ENCODE peak calls at places on chromosomes 5 and 9, in nine cellular contexts. V is cerebellar cortex; F is midbrain; S is astrocyte of the spinal cord; E is CD4-positive, alpha-beta T cell; L is stimulated activated CD8-positive, alpha-beta memory T cell treated with anti-CD3 and anti-CD28 coated beads, Interleukin-7, amount 100 ng/mL, for 1 hour; O is activated gamma-delta T cell treated with Interleukin-2 at 50 U/mL for 16 hours; T is HTR-8/SVneo; D is lung microvascular endothelial cell. P is an unnamed sample.
A peak's percentile ranks its signal among the peaks of the same experiment; 100 is the strongest.

GRCh38 chr5:88145205-88145602 is 123.4 kb downstream of the TMEM161B start:
- DNase-seq in E (no peak), T (no peak), S (peak; percentile 2), D (no peak), O (no peak), V (no peak), F (no peak), L (no peak), P (no peak)

GRCh38 chr9:4774209-4774608 is 18.5 kb upstream of the RCL1 start:
- DNase-seq in O (no peak), E (no peak), S (no peak), V (no peak), D (no peak), F (no peak), T (no peak), L (no peak), P (no peak)

GRCh38 chr9:79026311-79026710 is 545.5 kb upstream of the TLE4 start:
- DNase-seq in D (no peak), L (no peak), T (no peak), E (no peak), S (peak; percentile 6), O (no peak), F (no peak), V (no peak), P (no peak)

GRCh38 chr5:151885138-151885908 is 39.3 kb downstream of the GLRA1 start:
- DNase-seq in F (no peak), S (no peak), O (no peak), T (no peak), V (no peak), D (no peak), L (no peak), E (no peak), P (no peak)

GRCh38 chr9:111597852-111598729 is 1.4 kb downstream of the PTGR1 start:
- DNase-seq in E (peak; percentile 50), F (peak; percentile 38), T (peak; percentile 62), L (no peak), S (peak; percentile 77), V (peak; percentile 82), D (peak; percentile 84), O (peak; percentile 47), P (peak; percentile 63)

GRCh38 chr9:37902804-37903580 is 935 bp downstream of the SLC25A51 start:
- DNase-seq in S (peak; percentile 47), E (no peak), F (no peak), O (no peak), L (no peak), V (peak; percentile 29), T (no peak), D (peak; percentile 47), P (no peak)

GRCh38 chr5:34535944-34536628 is 120.0 kb upstream of the RAI14 start:
- DNase-seq in L (no peak), V (no peak), F (no peak), D (no peak), E (no peak), O (no peak), S (no peak), T (no peak), P (no peak)

GRCh38 chr5:66850354-66851075 is 254.3 kb downstream of the MAST4 start:
- DNase-seq in L (no peak), O (no peak), V (no peak), S (no peak), D (peak; percentile 68), T (no peak), E (no peak), F (no peak), P (no peak)

GRCh38 chr9:131238402-131239021 is 37.8 kb downstream of the FAM78A start:
- DNase-seq in L (no peak), F (no peak), S (peak; percentile 79), E (no peak), D (peak; percentile 82), O (no peak), T (no peak), V (peak; percentile 47), P (no peak)

GRCh38 chr9:127912296-127912695 is 4.5 kb downstream of the ST6GALNAC4 start:
- DNase-seq in S (no peak), L (no peak), T (no peak), E (no peak), V (no peak), D (no peak), F (no peak), O (no peak), P (no peak)

GRCh38 chr9:37370968-37371563 is 51.4 kb upstream of the GRHPR start:
- DNase-seq in D (no peak), L (no peak), F (no peak), V (no peak), E (no peak), S (no peak), T (no peak), O (no peak), P (no peak)

GRCh38 chr9:70601000-70601929 is 186.8 kb upstream of the KLF9 start:
- DNase-seq in T (peak; percentile 81), E (no peak), S (peak; percentile 96), V (peak; percentile 98), O (no peak), L (no peak), F (peak; percentile 86), D (peak; percentile 63), P (no peak)

GRCh38 chr9:16406536-16407225 is 463.8 kb downstream of the BNC2 start:
- DNase-seq in L (no peak), D (no peak), F (no peak), T (no peak), O (no peak), S (no peak), E (no peak), V (no peak), P (no peak)

GRCh38 chr5:66742083-66742895 is 146.1 kb downstream of the MAST4 start:
- DNase-seq in E (no peak), V (peak; percentile 6), S (no peak), D (peak; percentile 4), T (no peak), L (no peak), F (no peak), O (no peak), P (no peak)

GRCh38 chr9:22103650-22104575 is 94.8 kb upstream of the CDKN2B start:
- DNase-seq in F (no peak), T (no peak), D (no peak), L (no peak), V (no peak), E (no peak), S (peak; percentile 94), O (no peak), P (no peak)

GRCh38 chr5:128304121-128304520 is 220.6 kb downstream of the SLC12A2 start:
- DNase-seq in O (no peak), L (no peak), V (no peak), E (no peak), F (no peak), D (no peak), S (peak; percentile 66), T (peak; percentile 2), P (no peak)

GRCh38 chr9:18936094-18936871 is 96.7 kb downstream of the SAXO1 start:
- DNase-seq in F (no peak), S (no peak), E (no peak), D (no peak), O (no peak), L (no peak), T (no peak), V (no peak), P (no peak)

GRCh38 chr9:75869236-75869635 is 21.2 kb upstream of the PCSK5 start:
- DNase-seq in T (no peak), D (no peak), L (no peak), S (no peak), O (no peak), F (no peak), E (no peak), V (no peak), P (no peak)

GRCh38 chr5:109668237-109668636 is 21.5 kb upstream of the MAN2A1 start:
- DNase-seq in S (no peak), D (peak; percentile 11), V (no peak), T (no peak), O (no peak), F (no peak), E (no peak), L (no peak), P (no peak)

GRCh38 chr9:69936427-69936826 is 107.2 kb upstream of the MAMDC2 start:
- DNase-seq in D (no peak), E (no peak), L (no peak), S (peak; percentile 70), F (no peak), O (no peak), V (no peak), T (no peak), P (no peak)

GRCh38 chr9:112844771-112845542 is 45.7 kb downstream of the SLC46A2 start:
- DNase-seq in D (peak; percentile 72), O (peak; percentile 71), F (peak; percentile 72), S (peak; percentile 71), L (peak; percentile 53), E (peak; percentile 62), T (peak; percentile 75), V (peak; percentile 66), P (peak; percentile 74)

P was measured in activated CD8-positive, alpha-beta memory T cell treated with anti-CD3 and anti-CD28 coated beads, Interleukin-2, amount 50 U/mL, for 4 hours.